ENCODE peak calls at places on chromosomes 11 and 22, in ten cellular contexts. H is CD8-positive, alpha-beta memory T cell; D is upper lobe of right lung; R is spleen; V is left ventricle myocardium inferior; Z is IMR-90; N is kidney; M is PC-3; K is sigmoid colon; P is adrenal gland. C is an unnamed sample.

GRCh38 chr22:44449683-44450425 is 48.2 kb downstream of the RTL6 start:
- DNase-seq in H (no peak), D (peak; percentile 59), R (peak; percentile 67), V (no peak), Z (no peak), N (peak; percentile 46), M (no peak), K (no peak), P (no peak), C (no peak)

GRCh38 chr11:41499429-41499828 is 40.0 kb upstream of the LRRC4C start:
- DNase-seq in H (no peak), D (no peak), R (no peak), V (no peak), Z (no peak), N (no peak), M (no peak), K (no peak), P (no peak), C (no peak)

GRCh38 chr22:42074153-42074750 is at the start of gene PHETA2:
- DNase-seq in H (peak; percentile 57), D (peak; percentile 85), R (peak; percentile 87), V (peak; percentile 57), Z (peak; percentile 25), N (peak; percentile 88), M (no peak), K (no peak), P (peak; percentile 37), C (no peak)

GRCh38 chr22:47009304-47010101 is 247.1 kb downstream of the TBC1D22A start:
- DNase-seq in H (no peak), D (peak; percentile 29), R (no peak), V (no peak), Z (no peak), N (no peak), M (no peak), K (peak; percentile 52), P (no peak), C (no peak)

GRCh38 chr22:27318516-27318915 is 483.0 kb downstream of the MN1 start:
- DNase-seq in H (no peak), D (no peak), R (no peak), V (peak; percentile 30), Z (peak; percentile 44), N (no peak), M (no peak), K (no peak), P (no peak), C (no peak)

GRCh38 chr22:19962246-19962908 is 20.8 kb upstream of the TXNRD2 start:
- DNase-seq in H (peak; percentile 54), D (peak; percentile 88), R (peak; percentile 80), V (peak; percentile 60), Z (peak; percentile 73), N (peak; percentile 95), M (peak; percentile 84), K (peak; percentile 86), P (peak; percentile 86), C (no peak)

GRCh38 chr11:94934362-94934761 is 39.0 kb downstream of the CWC15 start:
- DNase-seq in H (no peak), D (no peak), R (no peak), V (no peak), Z (peak; percentile 65), N (no peak), M (no peak), K (no peak), P (no peak), C (no peak)

GRCh38 chr11:45146072-45147016 is at the start of gene PRDM11:
- DNase-seq in H (peak; percentile 64), D (peak; percentile 90), R (peak; percentile 86), V (no peak), Z (peak; percentile 72), N (peak; percentile 91), M (peak; percentile 78), K (peak; percentile 93), P (peak; percentile 86), C (peak; percentile 34)

GRCh38 chr22:46079093-46079860 is 71.0 kb upstream of the PPARA start:
- DNase-seq in H (no peak), D (peak; percentile 57), R (peak; percentile 61), V (peak; percentile 27), Z (no peak), N (peak; percentile 74), M (no peak), K (peak; percentile 68), P (no peak), C (no peak)

GRCh38 chr11:74948546-74948897 is 369 bp downstream of the XRRA1 start:
- DNase-seq in H (no peak), D (no peak), R (no peak), V (no peak), Z (no peak), N (no peak), M (no peak), K (no peak), P (no peak), C (no peak)

GRCh38 chr11:37124384-37124783 is 526.3 kb upstream of the RAG2 start:
- DNase-seq in H (no peak), D (no peak), R (no peak), V (no peak), Z (no peak), N (no peak), M (peak; percentile 37), K (no peak), P (no peak), C (no peak)

GRCh38 chr22:20566420-20567260 is 59.2 kb downstream of the MED15 start:
- DNase-seq in H (peak; percentile 91), D (peak; percentile 63), R (peak; percentile 79), V (peak; percentile 12), Z (peak; percentile 82), N (no peak), M (peak; percentile 87), K (peak; percentile 78), P (peak; percentile 75), C (no peak)

GRCh38 chr22:30286331-30286730 is 3.0 kb downstream of the CASTOR1 start:
- DNase-seq in H (no peak), D (no peak), R (no peak), V (no peak), Z (no peak), N (no peak), M (no peak), K (no peak), P (no peak), C (no peak)

GRCh38 chr22:30286813-30287625 is 2.3 kb downstream of the CASTOR1 start:
- DNase-seq in H (peak; percentile 82), D (peak; percentile 89), R (peak; percentile 96), V (peak; percentile 68), Z (peak; percentile 46), N (no peak), M (peak; percentile 66), K (peak; percentile 81), P (peak; percentile 80), C (no peak)

GRCh38 chr22:30288414-30289125 is 735 bp downstream of the CASTOR1 start:
- DNase-seq in H (no peak), D (peak; percentile 66), R (no peak), V (no peak), Z (no peak), N (no peak), M (no peak), K (peak; percentile 72), P (no peak), C (no peak)

GRCh38 chr22:30289126-30289979 is at the start of gene CASTOR1:
- DNase-seq in H (peak; percentile 88), D (peak; percentile 99), R (peak; percentile 98), V (peak; percentile 99), Z (peak; percentile 97), N (peak; percentile 99), M (peak; percentile 95), K (peak; percentile 100), P (peak; percentile 99), C (peak; percentile 95)

GRCh38 chr22:30287626-30288413 is 1.5 kb downstream of the CASTOR1 start:
- DNase-seq in H (peak; percentile 87), D (peak; percentile 92), R (peak; percentile 95), V (peak; percentile 88), Z (peak; percentile 90), N (peak; percentile 94), M (peak; percentile 81), K (peak; percentile 96), P (peak; percentile 93), C (peak; percentile 76)
- H3K4me3 ChIP-seq in H (peak overlapping the region; percentile 7), D (peak overlapping the region; percentile 97), R (no peak overlapping the region), V (peak overlapping the region; percentile 92), Z (peak overlapping the region; percentile 90), N (peak overlapping the region; percentile 63), M (peak overlapping the region; percentile 79), K (peak overlapping the region; percentile 93), P (peak overlapping the region; percentile 52), C (peak overlapping the region; percentile 84)

DNA sequence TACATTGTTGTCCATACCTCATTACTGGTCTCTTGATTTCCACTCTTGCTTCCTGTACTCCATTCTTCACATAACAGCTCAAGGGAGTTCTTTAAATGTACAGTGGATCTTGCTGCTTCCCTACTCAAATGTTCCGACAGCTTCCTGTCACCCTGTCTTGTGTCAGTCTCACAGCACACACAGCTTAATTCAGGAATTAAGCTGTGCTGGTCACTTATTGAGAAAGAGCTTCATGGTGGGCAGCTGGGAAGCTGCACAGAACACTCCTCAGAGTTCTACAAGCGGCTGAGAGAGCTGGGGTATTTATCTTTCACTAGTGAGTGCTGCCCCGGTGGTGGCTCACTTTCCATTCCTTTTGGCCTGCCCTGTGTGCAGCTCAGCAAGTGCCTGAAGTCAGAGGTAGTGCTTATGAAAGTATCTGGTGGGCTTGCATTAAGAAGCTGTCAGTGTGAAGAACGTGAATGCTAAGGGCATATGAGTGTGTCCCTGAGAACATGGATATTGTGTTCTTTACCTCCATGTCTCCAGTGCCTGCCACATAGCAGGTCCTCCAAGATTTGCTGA is 48.7 kb downstream of the KCNQ1OT1 start:
- DNase-seq in H (no peak), D (no peak), R (no peak), V (no peak), Z (no peak), N (no peak), M (no peak), K (no peak), P (no peak), C (no peak)
- H3K9me3 ChIP-seq in H (peaks cover 7% of the 10 kb centered on the region), D (peaks cover 19% of the 10 kb centered on the region), R (peaks cover 42% of the 10 kb centered on the region), V (peaks cover 100% of the 10 kb centered on the region), Z (peaks cover 69% of the 10 kb centered on the region), N (peaks cover 65% of the 10 kb centered on the region), M (peaks cover 19% of the 10 kb centered on the region), K (peaks cover 21% of the 10 kb centered on the region), P (no peaks in the 10 kb centered on the region), C (peaks cover 57% of the 10 kb centered on the region)

DNA sequence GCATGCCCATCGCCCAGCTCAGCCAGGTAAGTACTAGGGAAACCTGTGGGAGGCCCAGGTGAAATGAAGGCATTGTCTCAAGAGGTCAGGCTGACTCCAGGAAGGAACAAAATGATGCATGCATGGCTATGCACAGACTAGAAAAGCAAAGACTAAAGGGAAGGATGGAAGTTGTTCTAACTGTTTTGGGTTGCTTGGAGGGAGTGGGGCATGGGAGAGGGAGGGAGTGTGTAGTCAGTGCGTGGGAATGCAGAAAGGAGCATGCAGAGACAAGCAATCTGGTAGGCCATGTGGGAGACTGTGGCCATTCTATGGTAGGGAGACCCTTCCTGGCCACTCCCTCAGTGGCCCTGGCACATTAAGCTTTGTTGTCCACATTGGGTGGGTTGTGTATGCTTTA is 2.9 kb downstream of the MICAL3 start:
- DNase-seq in H (no peak), D (no peak), R (peak; percentile 44), V (no peak), Z (no peak), N (no peak), M (no peak), K (no peak), P (no peak), C (no peak)
- H3K27ac ChIP-seq in H (no peak overlapping the region), D (no peak overlapping the region), R (no peak overlapping the region), V (peak overlapping the region; percentile 90), Z (no peak overlapping the region), N (no peak overlapping the region), M (no peak overlapping the region), K (no peak overlapping the region), P (no peak overlapping the region), C (no peak overlapping the region)

DNA sequence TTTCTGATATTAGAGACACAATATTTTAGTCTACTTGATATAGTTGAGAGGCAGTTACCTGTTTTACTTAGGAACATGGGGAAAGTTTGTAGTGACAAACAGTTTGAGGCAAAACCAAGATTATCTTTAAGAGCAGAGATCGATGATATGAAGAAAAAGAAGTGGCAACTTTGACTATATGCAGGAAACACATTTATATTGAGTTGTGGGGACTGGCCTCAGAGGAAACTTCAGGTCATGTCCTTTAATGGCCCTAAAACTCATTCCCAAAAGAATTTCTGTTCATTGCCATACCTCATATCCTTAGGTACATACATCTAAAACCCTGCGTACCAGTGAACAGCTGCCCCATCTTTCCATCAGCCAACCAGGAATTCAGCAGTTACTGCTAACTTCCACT is 4.5 kb downstream of the HBG1 start:
- DNase-seq in H (no peak), D (no peak), R (no peak), V (no peak), Z (no peak), N (no peak), M (no peak), K (no peak), P (no peak), C (no peak)
- H3K4me3 ChIP-seq in H (no peak overlapping the region), D (no peak overlapping the region), R (no peak overlapping the region), V (no peak overlapping the region), Z (no peak overlapping the region), N (no peak overlapping the region), M (no peak overlapping the region), K (no peak overlapping the region), P (no peak overlapping the region), C (no peak overlapping the region)